ENCODE peak calls at places on chromosomes 16 and 17, in four cellular contexts. F is EL, U is stomach, I is RWPE1. R is an unnamed sample.

GRCh38 chr16:56936491-56936890 is 4.5 kb downstream of the HERPUD1 start:
- DNase-seq in F (no peak), U (no peak), I (no peak), R (no peak)

GRCh38 chr17:16943541-16944333 is 28.2 kb downstream of the TNFRSF13B start:
- DNase-seq in F (no peak), U (peak), I (no peak), R (no peak)

GRCh38 chr17:45241315-45242011 is 19.8 kb downstream of the FMNL1 start:
- DNase-seq in I (no peak), F (no peak), U (peak), R (no peak)

GRCh38 chr17:77884019-77884418 is 74.5 kb upstream of the TNRC6C start:
- DNase-seq in I (no peak), U (no peak), F (no peak), R (no peak)

GRCh38 chr16:88781140-88782077 is 3.6 kb downstream of the PIEZO1 start:
- DNase-seq in F (no peak), U (no peak), I (no peak), R (peak)

GRCh38 chr17:49071106-49071505 is 61.5 kb upstream of the B4GALNT2 start:
- DNase-seq in F (no peak), U (no peak), I (no peak), R (no peak)

GRCh38 chr16:56121156-56121500 is 70.2 kb upstream of the GNAO1 start:
- DNase-seq in I (no peak), U (no peak), F (no peak), R (no peak)

GRCh38 chr16:52283018-52283417 is 263.9 kb downstream of the TOX3 start:
- DNase-seq in U (no peak), F (no peak), I (no peak), R (no peak)

GRCh38 chr16:31192856-31193642 is 9.5 kb downstream of the PYCARD start:
- DNase-seq in U (no peak), I (no peak), F (no peak), R (no peak)

GRCh38 chr16:57244463-57244766 is 644 bp upstream of the ARL2BP start:
- DNase-seq in U (no peak), F (no peak), I (no peak), R (no peak)

GRCh38 chr16:15616068-15616467 is 26.9 kb downstream of the MARF1 start:
- DNase-seq in I (no peak), U (no peak), F (no peak), R (no peak)

GRCh38 chr17:77491921-77492445 is 351.2 kb downstream of the SEC14L1 start:
- DNase-seq in I (no peak), F (no peak), U (no peak), R (no peak)

GRCh38 chr16:70688266-70688742 is 2.5 kb upstream of the MTSS2 start:
- DNase-seq in U (peak), F (peak), I (no peak), R (no peak)

GRCh38 chr16:28105297-28105696 is 41.8 kb upstream of the GSG1L start:
- DNase-seq in F (no peak), U (no peak), I (no peak), R (no peak)

GRCh38 chr17:27049104-27049784 is 244.7 kb upstream of the WSB1 start:
- DNase-seq in F (peak), U (no peak), I (peak), R (no peak)

GRCh38 chr17:68463211-68463990 is 6.1 kb upstream of the WIPI1 start:
- DNase-seq in F (no peak), U (no peak), I (no peak), R (no peak)

GRCh38 chr16:65070831-65071230 is 51.0 kb downstream of the CDH11 start:
- DNase-seq in U (peak), F (peak), I (peak), R (peak)

GRCh38 chr17:83012161-83012800 is 67.1 kb upstream of the METRNL start:
- DNase-seq in U (no peak), F (no peak), I (no peak), R (no peak)

GRCh38 chr16:28280881-28281836 is 11.2 kb upstream of the SBK1 start:
- DNase-seq in U (no peak), I (no peak), F (no peak), R (no peak)

GRCh38 chr17:79464310-79465010 is 146.4 kb downstream of the RBFOX3 start:
- DNase-seq in U (no peak), I (no peak), F (no peak), R (no peak)

GRCh38 chr17:32912218-32912897 is 15.6 kb upstream of the TMEM98 start:
- DNase-seq in U (peak), I (no peak), F (peak), R (peak)

GRCh38 chr17:82018152-82019041 is 4.3 kb downstream of the CENPX start:
- DNase-seq in F (no peak), I (no peak), U (peak), R (no peak)

GRCh38 chr16:87806608-87807546 is 41.1 kb upstream of the KLHDC4 start:
- DNase-seq in F (peak), U (peak), I (peak), R (peak)

GRCh38 chr17:58242171-58242784 is 3.9 kb downstream of the LPO start:
- DNase-seq in U (no peak), I (no peak), F (no peak), R (no peak)

GRCh38 chr17:28571255-28572122 is at the start of gene PIGS:
- DNase-seq in I (peak), F (peak), U (peak), R (peak)